ENCODE peak calls at places on chromosomes 2 and 18, in ten cellular contexts. One of them, this sample, is unnamed. For H3K4me1, the result is how much of the 10 kb centered on the place peaks cover.

GRCh38 chr18:12377556-12378553 is 828 bp upstream of the AFG3L2 start:
- DNase-seq in uterus: peak
- DNase-seq in prostate gland: no peak
- DNase-seq in effector memory CD4-positive, alpha-beta T cell: no peak
- DNase-seq in fibroblast of lung: peak
- DNase-seq in right cardiac atrium: peak
- DNase-seq in adrenal gland: no peak
- DNase-seq in iPS DF 6.9: peak
- DNase-seq in CD8-positive, alpha-beta T cell: no peak
- DNase-seq in astrocyte: no peak
- DNase-seq in this sample: no peak

GRCh38 chr2:207216454-207216853 is 50.7 kb upstream of the KLF7 start:
- DNase-seq in uterus: no peak
- DNase-seq in prostate gland: no peak
- DNase-seq in effector memory CD4-positive, alpha-beta T cell: no peak
- DNase-seq in fibroblast of lung: no peak
- DNase-seq in right cardiac atrium: no peak
- DNase-seq in adrenal gland: no peak
- DNase-seq in iPS DF 6.9: no peak
- DNase-seq in CD8-positive, alpha-beta T cell: no peak
- DNase-seq in astrocyte: no peak
- DNase-seq in this sample: no peak

GRCh38 chr18:23547806-23548205 is 38.5 kb downstream of the NPC1 start:
- DNase-seq in uterus: no peak
- DNase-seq in prostate gland: no peak
- DNase-seq in effector memory CD4-positive, alpha-beta T cell: no peak
- DNase-seq in fibroblast of lung: no peak
- DNase-seq in right cardiac atrium: no peak
- DNase-seq in adrenal gland: no peak
- DNase-seq in iPS DF 6.9: no peak
- DNase-seq in CD8-positive, alpha-beta T cell: no peak
- DNase-seq in astrocyte: no peak
- DNase-seq in this sample: peak

GRCh38 chr18:78518805-78519204 is 460.8 kb upstream of the SALL3 start:
- DNase-seq in uterus: no peak
- DNase-seq in prostate gland: no peak
- DNase-seq in effector memory CD4-positive, alpha-beta T cell: no peak
- DNase-seq in fibroblast of lung: no peak
- DNase-seq in right cardiac atrium: no peak
- DNase-seq in adrenal gland: peak
- DNase-seq in iPS DF 6.9: no peak
- DNase-seq in CD8-positive, alpha-beta T cell: no peak
- DNase-seq in astrocyte: no peak
- DNase-seq in this sample: no peak

GRCh38 chr18:75586576-75586975 is 159.1 kb upstream of the SMIM21 start:
- DNase-seq in uterus: no peak
- DNase-seq in prostate gland: no peak
- DNase-seq in effector memory CD4-positive, alpha-beta T cell: no peak
- DNase-seq in fibroblast of lung: no peak
- DNase-seq in right cardiac atrium: no peak
- DNase-seq in adrenal gland: no peak
- DNase-seq in iPS DF 6.9: no peak
- DNase-seq in CD8-positive, alpha-beta T cell: no peak
- DNase-seq in astrocyte: no peak
- DNase-seq in this sample: no peak

GRCh38 chr2:85988210-85988913 is 99.6 kb upstream of the ST3GAL5 start:
- DNase-seq in uterus: peak
- DNase-seq in prostate gland: no peak
- DNase-seq in effector memory CD4-positive, alpha-beta T cell: no peak
- DNase-seq in fibroblast of lung: peak
- DNase-seq in right cardiac atrium: no peak
- DNase-seq in adrenal gland: peak
- DNase-seq in iPS DF 6.9: no peak
- DNase-seq in CD8-positive, alpha-beta T cell: no peak
- DNase-seq in astrocyte: no peak
- DNase-seq in this sample: no peak

GRCh38 chr18:62587689-62588088 is 64.9 kb downstream of the ZCCHC2 start:
- DNase-seq in uterus: no peak
- DNase-seq in prostate gland: no peak
- DNase-seq in effector memory CD4-positive, alpha-beta T cell: no peak
- DNase-seq in fibroblast of lung: no peak
- DNase-seq in right cardiac atrium: no peak
- DNase-seq in adrenal gland: no peak
- DNase-seq in iPS DF 6.9: no peak
- DNase-seq in CD8-positive, alpha-beta T cell: no peak
- DNase-seq in astrocyte: no peak
- DNase-seq in this sample: no peak

GRCh38 chr2:181586569-181587076 is 70.3 kb downstream of the CERKL start:
- DNase-seq in uterus: no peak
- DNase-seq in prostate gland: no peak
- DNase-seq in effector memory CD4-positive, alpha-beta T cell: no peak
- DNase-seq in fibroblast of lung: peak
- DNase-seq in right cardiac atrium: no peak
- DNase-seq in adrenal gland: no peak
- DNase-seq in iPS DF 6.9: no peak
- DNase-seq in CD8-positive, alpha-beta T cell: no peak
- DNase-seq in astrocyte: peak
- DNase-seq in this sample: peak

GRCh38 chr2:205640713-205641112 is 41.6 kb upstream of the NRP2 start:
- DNase-seq in uterus: no peak
- DNase-seq in prostate gland: no peak
- DNase-seq in effector memory CD4-positive, alpha-beta T cell: no peak
- DNase-seq in fibroblast of lung: no peak
- DNase-seq in right cardiac atrium: no peak
- DNase-seq in adrenal gland: no peak
- DNase-seq in iPS DF 6.9: no peak
- DNase-seq in CD8-positive, alpha-beta T cell: no peak
- DNase-seq in astrocyte: no peak
- DNase-seq in this sample: no peak

GRCh38 chr2:86704482-86704971 is 15.6 kb upstream of the RMND5A start:
- DNase-seq in uterus: peak
- DNase-seq in prostate gland: peak
- DNase-seq in effector memory CD4-positive, alpha-beta T cell: no peak
- DNase-seq in fibroblast of lung: peak
- DNase-seq in right cardiac atrium: peak
- DNase-seq in adrenal gland: peak
- DNase-seq in iPS DF 6.9: no peak
- DNase-seq in CD8-positive, alpha-beta T cell: no peak
- DNase-seq in astrocyte: peak
- DNase-seq in this sample: peak

GRCh38 chr2:214740867-214741266 is 68.6 kb downstream of the BARD1 start:
- DNase-seq in uterus: no peak
- DNase-seq in prostate gland: no peak
- DNase-seq in effector memory CD4-positive, alpha-beta T cell: no peak
- DNase-seq in fibroblast of lung: no peak
- DNase-seq in right cardiac atrium: no peak
- DNase-seq in adrenal gland: no peak
- DNase-seq in iPS DF 6.9: no peak
- DNase-seq in CD8-positive, alpha-beta T cell: no peak
- DNase-seq in astrocyte: no peak
- DNase-seq in this sample: no peak

GRCh38 chr2:36882532-36882931 is 83.8 kb downstream of the STRN start:
- DNase-seq in uterus: no peak
- DNase-seq in prostate gland: no peak
- DNase-seq in effector memory CD4-positive, alpha-beta T cell: no peak
- DNase-seq in fibroblast of lung: no peak
- DNase-seq in right cardiac atrium: no peak
- DNase-seq in adrenal gland: no peak
- DNase-seq in iPS DF 6.9: no peak
- DNase-seq in CD8-positive, alpha-beta T cell: no peak
- DNase-seq in astrocyte: no peak
- DNase-seq in this sample: no peak

GRCh38 chr18:12460874-12461273 is 53.1 kb downstream of the PRELID3A start:
- DNase-seq in uterus: no peak
- DNase-seq in prostate gland: no peak
- DNase-seq in effector memory CD4-positive, alpha-beta T cell: no peak
- DNase-seq in fibroblast of lung: peak
- DNase-seq in right cardiac atrium: peak
- DNase-seq in adrenal gland: peak
- DNase-seq in iPS DF 6.9: no peak
- DNase-seq in CD8-positive, alpha-beta T cell: no peak
- DNase-seq in astrocyte: no peak
- DNase-seq in this sample: peak

GRCh38 chr2:180411631-180412030 is 404.5 kb upstream of the CWC22 start:
- DNase-seq in uterus: no peak
- DNase-seq in prostate gland: no peak
- DNase-seq in effector memory CD4-positive, alpha-beta T cell: no peak
- DNase-seq in fibroblast of lung: no peak
- DNase-seq in right cardiac atrium: no peak
- DNase-seq in adrenal gland: no peak
- DNase-seq in iPS DF 6.9: no peak
- DNase-seq in CD8-positive, alpha-beta T cell: no peak
- DNase-seq in astrocyte: no peak
- DNase-seq in this sample: no peak

DNA sequence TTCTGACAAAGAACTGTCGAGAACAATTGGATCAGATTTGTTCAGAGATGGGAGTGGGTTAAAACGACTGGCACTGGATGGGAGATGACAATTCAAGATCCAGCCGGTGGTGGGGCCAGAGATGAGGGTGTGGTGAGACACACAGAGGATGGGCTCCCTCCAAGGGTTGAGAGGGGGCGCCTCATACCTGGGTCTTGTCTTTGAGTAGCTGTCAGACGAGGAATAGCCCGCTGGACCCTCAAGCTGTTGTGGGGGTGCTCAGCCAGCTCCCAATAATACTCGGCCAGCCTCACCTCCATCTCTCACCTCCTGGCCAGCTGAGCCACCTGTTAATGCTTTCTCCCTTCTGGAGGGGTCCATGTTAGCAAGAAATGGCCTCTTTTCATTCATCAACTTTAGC is 14.0 kb downstream of the INPP5D start:
- DNase-seq in uterus: no peak
- DNase-seq in prostate gland: no peak
- DNase-seq in effector memory CD4-positive, alpha-beta T cell: no peak
- DNase-seq in fibroblast of lung: no peak
- DNase-seq in right cardiac atrium: no peak
- DNase-seq in adrenal gland: no peak
- DNase-seq in iPS DF 6.9: no peak
- DNase-seq in CD8-positive, alpha-beta T cell: no peak
- DNase-seq in astrocyte: no peak
- DNase-seq in this sample: no peak
- H3K4me1 ChIP-seq in uterus: under half
- H3K4me1 ChIP-seq in prostate gland: under half
- H3K4me1 ChIP-seq in effector memory CD4-positive, alpha-beta T cell: under half
- H3K4me1 ChIP-seq in fibroblast of lung: under half
- H3K4me1 ChIP-seq in right cardiac atrium: under half
- H3K4me1 ChIP-seq in adrenal gland: under half
- H3K4me1 ChIP-seq in iPS DF 6.9: under half
- H3K4me1 ChIP-seq in CD8-positive, alpha-beta T cell: half or more
- H3K4me1 ChIP-seq in astrocyte: under half
- H3K4me1 ChIP-seq in this sample: under half

GRCh38 chr2:161044937-161045336 is 115.3 kb upstream of the TANK start:
- DNase-seq in uterus: no peak
- DNase-seq in prostate gland: no peak
- DNase-seq in effector memory CD4-positive, alpha-beta T cell: no peak
- DNase-seq in fibroblast of lung: peak
- DNase-seq in right cardiac atrium: no peak
- DNase-seq in adrenal gland: no peak
- DNase-seq in iPS DF 6.9: no peak
- DNase-seq in CD8-positive, alpha-beta T cell: no peak
- DNase-seq in astrocyte: no peak
- DNase-seq in this sample: no peak

GRCh38 chr2:161044095-161044874 is 115.9 kb upstream of the TANK start:
- DNase-seq in uterus: peak
- DNase-seq in prostate gland: no peak
- DNase-seq in effector memory CD4-positive, alpha-beta T cell: no peak
- DNase-seq in fibroblast of lung: peak
- DNase-seq in right cardiac atrium: peak
- DNase-seq in adrenal gland: peak
- DNase-seq in iPS DF 6.9: no peak
- DNase-seq in CD8-positive, alpha-beta T cell: no peak
- DNase-seq in astrocyte: no peak
- DNase-seq in this sample: no peak

GRCh38 chr2:161045726-161046125 is 114.5 kb upstream of the TANK start:
- DNase-seq in uterus: no peak
- DNase-seq in prostate gland: no peak
- DNase-seq in effector memory CD4-positive, alpha-beta T cell: no peak
- DNase-seq in fibroblast of lung: peak
- DNase-seq in right cardiac atrium: no peak
- DNase-seq in adrenal gland: no peak
- DNase-seq in iPS DF 6.9: no peak
- DNase-seq in CD8-positive, alpha-beta T cell: no peak
- DNase-seq in astrocyte: peak
- DNase-seq in this sample: no peak

GRCh38 chr2:161048317-161048716 is 111.9 kb upstream of the TANK start:
- DNase-seq in uterus: no peak
- DNase-seq in prostate gland: no peak
- DNase-seq in effector memory CD4-positive, alpha-beta T cell: no peak
- DNase-seq in fibroblast of lung: no peak
- DNase-seq in right cardiac atrium: no peak
- DNase-seq in adrenal gland: no peak
- DNase-seq in iPS DF 6.9: no peak
- DNase-seq in CD8-positive, alpha-beta T cell: no peak
- DNase-seq in astrocyte: no peak
- DNase-seq in this sample: no peak

DNA sequence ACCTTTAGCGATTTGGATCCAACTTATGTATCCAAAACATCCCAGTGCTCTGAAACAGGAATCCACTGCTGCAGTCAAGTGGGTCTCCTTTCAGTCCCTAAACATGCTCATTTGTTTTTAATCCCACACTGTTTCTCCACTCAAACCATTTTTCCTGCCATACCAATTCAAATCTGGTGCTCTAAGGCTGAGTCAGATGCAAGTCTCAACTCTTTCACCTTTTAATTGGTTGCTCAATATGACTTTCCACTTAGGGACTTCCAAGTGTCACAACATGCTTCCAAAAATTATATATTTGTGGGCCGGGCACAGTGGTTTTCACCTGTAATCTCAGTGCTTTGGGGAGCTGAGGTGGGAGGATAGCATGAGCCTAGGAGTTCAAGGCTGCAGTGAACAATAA is 113.4 kb upstream of the TANK start:
- DNase-seq in uterus: no peak
- DNase-seq in prostate gland: no peak
- DNase-seq in effector memory CD4-positive, alpha-beta T cell: no peak
- DNase-seq in fibroblast of lung: no peak
- DNase-seq in right cardiac atrium: no peak
- DNase-seq in adrenal gland: no peak
- DNase-seq in iPS DF 6.9: no peak
- DNase-seq in CD8-positive, alpha-beta T cell: no peak
- DNase-seq in astrocyte: no peak
- DNase-seq in this sample: no peak
- H3K4me3 ChIP-seq in uterus: no peak
- H3K4me3 ChIP-seq in prostate gland: no peak
- H3K4me3 ChIP-seq in effector memory CD4-positive, alpha-beta T cell: no peak
- H3K4me3 ChIP-seq in fibroblast of lung: no peak
- H3K4me3 ChIP-seq in right cardiac atrium: no peak
- H3K4me3 ChIP-seq in adrenal gland: no peak
- H3K4me3 ChIP-seq in iPS DF 6.9: no peak
- H3K4me3 ChIP-seq in CD8-positive, alpha-beta T cell: no peak
- H3K4me3 ChIP-seq in astrocyte: no peak
- H3K4me3 ChIP-seq in this sample: no peak

GRCh38 chr2:24566630-24567029 is 75.6 kb downstream of the NCOA1 start:
- DNase-seq in uterus: no peak
- DNase-seq in prostate gland: no peak
- DNase-seq in effector memory CD4-positive, alpha-beta T cell: no peak
- DNase-seq in fibroblast of lung: no peak
- DNase-seq in right cardiac atrium: no peak
- DNase-seq in adrenal gland: no peak
- DNase-seq in iPS DF 6.9: no peak
- DNase-seq in CD8-positive, alpha-beta T cell: no peak
- DNase-seq in astrocyte: no peak
- DNase-seq in this sample: no peak
- H3K4me1 ChIP-seq in uterus: under half
- H3K4me1 ChIP-seq in prostate gland: under half
- H3K4me1 ChIP-seq in effector memory CD4-positive, alpha-beta T cell: under half
- H3K4me1 ChIP-seq in fibroblast of lung: under half
- H3K4me1 ChIP-seq in right cardiac atrium: under half
- H3K4me1 ChIP-seq in adrenal gland: under half
- H3K4me1 ChIP-seq in iPS DF 6.9: under half
- H3K4me1 ChIP-seq in CD8-positive, alpha-beta T cell: under half
- H3K4me1 ChIP-seq in astrocyte: under half
- H3K4me1 ChIP-seq in this sample: under half

GRCh38 chr2:49367003-49367402 is 212.7 kb upstream of the FSHR start:
- DNase-seq in uterus: no peak
- DNase-seq in prostate gland: no peak
- DNase-seq in effector memory CD4-positive, alpha-beta T cell: no peak
- DNase-seq in fibroblast of lung: no peak
- DNase-seq in right cardiac atrium: no peak
- DNase-seq in adrenal gland: no peak
- DNase-seq in iPS DF 6.9: no peak
- DNase-seq in CD8-positive, alpha-beta T cell: no peak
- DNase-seq in astrocyte: no peak
- DNase-seq in this sample: no peak
- H3K4me3 ChIP-seq in uterus: no peak
- H3K4me3 ChIP-seq in prostate gland: no peak
- H3K4me3 ChIP-seq in effector memory CD4-positive, alpha-beta T cell: no peak
- H3K4me3 ChIP-seq in fibroblast of lung: no peak
- H3K4me3 ChIP-seq in right cardiac atrium: no peak
- H3K4me3 ChIP-seq in adrenal gland: no peak
- H3K4me3 ChIP-seq in iPS DF 6.9: no peak
- H3K4me3 ChIP-seq in CD8-positive, alpha-beta T cell: no peak
- H3K4me3 ChIP-seq in astrocyte: no peak
- H3K4me3 ChIP-seq in this sample: no peak